ENCODE peak calls at places on chromosome 7, in four cellular contexts. T is choroid plexus epithelial cell, B is psoas muscle, I is vagina. V is an unnamed sample.

GRCh38 chr7:27168265-27168947 is 3.1 kb upstream of the HOXA9 start:
- DNase-seq in B (peak), I (no peak), T (no peak), V (no peak)

GRCh38 chr7:107744345-107744750 is 406 bp downstream of the CBLL1 start:
- DNase-seq in I (no peak), B (no peak), T (no peak), V (no peak)

GRCh38 chr7:37230221-37230620 is 218.4 kb downstream of the ELMO1 start:
- DNase-seq in T (no peak), B (peak), I (no peak), V (no peak)

GRCh38 chr7:148540041-148540738 is 50.4 kb upstream of the C7orf33 start:
- DNase-seq in T (peak), I (no peak), B (peak), V (no peak)

GRCh38 chr7:50663396-50664102 is 98.3 kb upstream of the DDC start:
- DNase-seq in T (no peak), I (no peak), B (no peak), V (no peak)

GRCh38 chr7:5679741-5680473 is 101.6 kb downstream of the RNF216 start:
- DNase-seq in B (peak), T (no peak), I (no peak), V (no peak)

GRCh38 chr7:771241-772004 is 44.3 kb upstream of the PRKAR1B start:
- DNase-seq in T (peak), B (peak), I (no peak), V (peak)

GRCh38 chr7:6443372-6443941 is 4.3 kb downstream of the DAGLB start:
- DNase-seq in T (peak), I (no peak), B (no peak), V (no peak)

GRCh38 chr7:100128602-100128963 is 1.8 kb downstream of the MBLAC1 start:
- DNase-seq in B (no peak), T (no peak), I (no peak), V (no peak)

GRCh38 chr7:63205136-63205535 is 793.5 kb upstream of the ZNF722 start:
- DNase-seq in T (no peak), I (no peak), B (no peak), V (no peak)

GRCh38 chr7:24139996-24140395 is 144.0 kb upstream of the NPY start:
- DNase-seq in I (no peak), B (no peak), T (no peak), V (no peak)

GRCh38 chr7:42102301-42102700 is 134.7 kb downstream of the GLI3 start:
- DNase-seq in I (no peak), T (no peak), B (no peak), V (no peak)

GRCh38 chr7:34247468-34247867 is 342.1 kb downstream of the BMPER start:
- DNase-seq in I (no peak), B (no peak), T (peak), V (no peak)

GRCh38 chr7:150322833-150323681 is at the start of the genes ACTR3C and LRRC61:
- DNase-seq in T (peak), I (peak), B (peak), V (peak)

GRCh38 chr7:2114052-2114451 is 118.7 kb downstream of the MAD1L1 start:
- DNase-seq in B (no peak), I (no peak), T (peak), V (no peak)

GRCh38 chr7:27423290-27423689 is 180.7 kb downstream of the EVX1 start:
- DNase-seq in T (peak), I (no peak), B (no peak), V (no peak)

DNA sequence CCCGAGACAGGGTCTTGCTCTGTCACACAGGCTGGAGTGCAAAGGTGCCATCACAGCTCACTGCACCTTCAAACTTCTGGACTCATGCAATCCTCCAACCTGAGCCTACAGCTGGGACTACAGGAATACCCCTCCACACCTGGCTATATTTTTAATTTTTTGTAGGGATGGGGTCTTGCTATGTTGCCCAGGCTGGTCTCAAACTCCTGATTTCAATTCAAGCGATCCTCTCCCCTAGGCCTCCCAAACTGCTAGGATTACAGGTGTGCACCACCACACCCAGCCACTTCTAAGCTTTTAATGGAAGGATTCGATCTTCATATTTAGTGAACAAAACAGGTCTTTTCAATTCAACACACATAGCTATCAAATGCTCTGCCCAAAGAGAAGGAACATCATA is 29.7 kb downstream of the FZD9 start:
- DNase-seq in T (no peak), I (no peak), B (no peak), V (no peak)
- TF ChIP-seq CTCF in T (no peak), I (no peak), B (no peak), V (no peak)

GRCh38 chr7:142749218-142749993 is at the start of gene PRSS1:
- DNase-seq in T (no peak), I (no peak), B (no peak), V (peak)

GRCh38 chr7:142750321-142750938 is 1.2 kb downstream of the PRSS1 start:
- DNase-seq in B (no peak), I (peak), T (no peak), V (no peak)

GRCh38 chr7:142746268-142746667 is 3.0 kb upstream of the PRSS1 start:
- DNase-seq in B (no peak), T (no peak), I (no peak), V (no peak)

GRCh38 chr7:142745091-142745635 is 4.1 kb upstream of the PRSS1 start:
- DNase-seq in T (peak), B (no peak), I (no peak), V (no peak)

DNA sequence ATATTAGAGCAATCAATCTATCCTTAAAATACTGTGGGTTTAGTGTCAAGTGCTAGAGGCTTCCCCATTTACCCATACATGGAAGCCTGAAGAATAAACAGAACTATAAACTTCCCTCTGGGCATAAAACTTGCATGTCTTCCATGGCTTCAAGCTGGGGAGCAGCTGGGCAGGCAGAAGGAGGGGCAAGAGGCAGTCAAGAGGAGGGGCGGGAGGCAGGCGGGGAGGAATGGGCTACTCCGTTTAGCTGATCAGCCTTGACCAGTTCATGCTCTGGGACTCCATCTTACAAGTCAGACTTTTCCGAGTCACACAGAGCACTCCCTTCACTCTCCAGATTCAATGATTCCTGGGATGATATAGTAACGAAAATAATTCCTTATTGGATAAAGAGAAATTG is 3.5 kb upstream of the PRSS1 start:
- DNase-seq in I (no peak), B (no peak), T (no peak), V (no peak)
- TF ChIP-seq CTCF in I (no peak), B (no peak), T (no peak), V (no peak)

GRCh38 chr7:81457858-81458522 is 311.9 kb downstream of the HGF start:
- DNase-seq in I (no peak), T (peak), B (no peak), V (no peak)
- TF ChIP-seq CTCF in I (peak), T (peak), B (peak), V (peak)

GRCh38 chr7:117872565-117873055 is 631 bp downstream of the CTTNBP2 start:
- DNase-seq in B (peak), I (no peak), T (peak), V (peak)

GRCh38 chr7:117873056-117873932 is at the start of gene CTTNBP2:
- DNase-seq in B (peak), T (peak), I (no peak), V (peak)

GRCh38 chr7:117873933-117874530 is 791 bp upstream of the CTTNBP2 start:
- DNase-seq in T (no peak), B (no peak), I (no peak), V (no peak)

GRCh38 chr7:117871778-117872538 is 1.3 kb downstream of the CTTNBP2 start:
- DNase-seq in T (peak), I (no peak), B (peak), V (peak)

GRCh38 chr7:117875566-117875965 is 2.3 kb upstream of the CTTNBP2 start:
- DNase-seq in I (no peak), B (no peak), T (peak), V (peak)
- TF ChIP-seq CTCF in I (no peak), B (no peak), T (peak), V (no peak)

GRCh38 chr7:70694357-70694908 is 437.5 kb upstream of the GALNT17 start:
- DNase-seq in T (peak), I (no peak), B (peak), V (no peak)
- TF ChIP-seq CTCF in T (no peak), I (no peak), B (no peak), V (no peak)

DNA sequence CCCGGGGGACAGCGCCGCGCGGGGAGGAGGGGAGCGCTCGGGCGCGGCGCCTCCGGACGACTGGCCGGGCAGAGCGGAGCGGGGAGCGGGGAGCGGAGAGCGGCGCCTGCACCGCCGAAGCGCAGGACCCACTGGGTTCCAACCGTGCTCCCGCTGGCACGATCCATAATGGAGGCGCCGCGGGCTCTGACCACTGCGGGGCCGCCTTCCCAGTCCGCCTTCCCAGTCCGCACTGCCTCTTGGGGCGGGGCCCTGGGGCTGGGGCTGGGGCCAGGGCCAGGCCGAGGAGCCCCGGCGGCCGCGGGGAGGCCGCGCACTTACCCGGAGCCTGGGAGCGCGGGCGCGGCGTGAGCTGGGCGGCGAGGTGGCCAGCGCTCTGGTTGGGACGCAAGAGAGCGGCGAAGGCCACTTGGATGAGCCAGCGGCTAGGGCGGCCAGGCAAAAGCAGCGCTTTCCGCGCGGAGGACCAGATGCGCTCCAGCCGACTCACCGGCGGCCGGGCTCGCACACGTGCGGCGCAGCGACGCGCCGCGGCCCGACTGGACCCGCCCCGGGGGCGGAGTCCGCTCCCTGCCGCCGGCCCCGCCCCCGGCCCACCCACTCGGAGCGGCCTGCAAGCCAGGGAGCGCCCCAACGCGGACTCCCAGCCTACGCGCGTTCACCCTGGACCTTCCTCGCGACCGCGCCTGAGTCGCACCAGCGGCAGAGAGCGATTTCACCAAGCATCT is at the start of gene PUS7:
- DNase-seq in T (peak), I (no peak), B (peak), V (peak)
- TF ChIP-seq CTCF in T (no peak), I (no peak), B (no peak), V (no peak)

GRCh38 chr7:134316539-134317344 is at the start of gene SLC35B4:
- DNase-seq in T (peak), I (no peak), B (peak), V (peak)
- TF ChIP-seq CTCF in T (peak), I (no peak), B (peak), V (peak)

GRCh38 chr7:129343099-129343700 is 91.0 kb upstream of the STRIP2 start:
- DNase-seq in T (peak), B (no peak), I (no peak), V (no peak)
- TF ChIP-seq CTCF in T (peak), B (peak), I (no peak), V (peak)

V was measured in Caco-2.